ENCODE peak calls at places on chromosomes 7 and 10, in seven cellular contexts. D is naive thymus-derived CD8-positive, alpha-beta T cell; W is posterior cingulate gyrus; A is pons; B is NCI-H2081; Z is Right ventricle myocardium inferior; G is HTR-8/SVneo. P is an unnamed sample.

GRCh38 chr10:124615259-124615658 is 128.9 kb downstream of the FAM53B start:
- DNase-seq in D (no peak), W (no peak), A (no peak), B (no peak), Z (no peak), G (no peak), P (no peak)

GRCh38 chr10:130411496-130412070 is 275.4 kb downstream of the GLRX3 start:
- DNase-seq in D (no peak), W (no peak), A (no peak), B (no peak), Z (no peak), G (no peak), P (no peak)

GRCh38 chr10:127278001-127278400 is 81.6 kb upstream of the INSYN2A start:
- DNase-seq in D (no peak), W (no peak), A (no peak), B (peak), Z (no peak), G (no peak), P (no peak)

GRCh38 chr7:151437866-151438516 is 1.9 kb downstream of the CRYGN start:
- DNase-seq in D (no peak), W (no peak), A (no peak), B (no peak), Z (no peak), G (no peak), P (no peak)

GRCh38 chr10:13633689-13634088 is 46.9 kb downstream of the PRPF18 start:
- DNase-seq in D (no peak), W (no peak), A (no peak), B (no peak), Z (peak), G (no peak), P (peak)

GRCh38 chr7:82049442-82049841 is 279.6 kb upstream of the HGF start:
- DNase-seq in D (no peak), W (no peak), A (peak), B (no peak), Z (no peak), G (no peak), P (peak)

GRCh38 chr7:130941322-130942210 is 207.6 kb upstream of the KLF14 start:
- DNase-seq in D (no peak), W (no peak), A (peak), B (peak), Z (peak), G (peak), P (peak)

GRCh38 chr10:110494532-110494931 is 3.2 kb upstream of the DUSP5 start:
- DNase-seq in D (no peak), W (no peak), A (no peak), B (no peak), Z (no peak), G (no peak), P (no peak)

GRCh38 chr10:79449181-79450146 is 4.0 kb upstream of the ZCCHC24 start:
- DNase-seq in D (no peak), W (no peak), A (no peak), B (no peak), Z (no peak), G (no peak), P (no peak)

GRCh38 chr10:80272793-80273522 is 16.5 kb downstream of the MAT1A start:
- DNase-seq in D (no peak), W (no peak), A (no peak), B (no peak), Z (no peak), G (no peak), P (no peak)

GRCh38 chr10:79559726-79560125 is 481 bp downstream of the SFTPA2 start:
- DNase-seq in D (no peak), W (no peak), A (no peak), B (no peak), Z (no peak), G (peak), P (no peak)

GRCh38 chr10:112774808-112775207 is 175.2 kb upstream of the TCF7L2 start:
- DNase-seq in D (no peak), W (no peak), A (peak), B (no peak), Z (no peak), G (no peak), P (peak)

GRCh38 chr7:82675396-82675795 is 231.8 kb upstream of the CACNA2D1 start:
- DNase-seq in D (no peak), W (no peak), A (no peak), B (no peak), Z (no peak), G (no peak), P (no peak)

GRCh38 chr10:132260083-132260482 is 47.7 kb downstream of the STK32C start:
- DNase-seq in D (no peak), W (no peak), A (no peak), B (no peak), Z (no peak), G (no peak), P (no peak)